ENCODE peak calls at places on chromosomes 16 and 17, in four cellular contexts. S, G, X and V are unnamed samples.

GRCh38 chr17:32523827-32524552 is 37.2 kb downstream of the CDK5R1 start:
- DNase-seq in S (no peak), G (no peak), X (no peak), V (no peak)

GRCh38 chr16:59324462-59324861 is 590.3 kb upstream of the GOT2 start:
- DNase-seq in S (no peak), G (peak; percentile 80), X (no peak), V (no peak)

GRCh38 chr17:49616086-49616485 is 40.4 kb downstream of the NXPH3 start:
- DNase-seq in S (no peak), G (peak; percentile 31), X (no peak), V (no peak)

GRCh38 chr17:27413295-27413694 is 43.0 kb upstream of the KSR1 start:
- DNase-seq in S (no peak), G (no peak), X (no peak), V (no peak)

GRCh38 chr17:80029235-80029974 is 6.3 kb downstream of the TBC1D16 start:
- DNase-seq in S (peak; percentile 91), G (no peak), X (no peak), V (peak; percentile 80)

GRCh38 chr17:7221281-7222092 is 1.7 kb downstream of the ACADVL start:
- DNase-seq in S (no peak), G (no peak), X (no peak), V (no peak)

GRCh38 chr16:46688657-46689491 is at the start of gene VPS35:
- DNase-seq in S (peak; percentile 100), G (peak; percentile 99), X (peak; percentile 98), V (peak; percentile 99)

GRCh38 chr16:69187387-69187890 is 475 bp downstream of the SNTB2 start:
- DNase-seq in S (peak; percentile 70), G (peak; percentile 43), X (peak; percentile 33), V (peak; percentile 57)

GRCh38 chr17:378068-378467 is 25.5 kb upstream of the RPH3AL start:
- DNase-seq in S (no peak), G (no peak), X (no peak), V (no peak)

GRCh38 chr17:74380086-74380958 is 13.0 kb downstream of the GPR142 start:
- DNase-seq in S (no peak), G (peak; percentile 44), X (peak; percentile 51), V (no peak)

GRCh38 chr17:74385201-74385600 is 17.9 kb downstream of the GPR142 start:
- DNase-seq in S (no peak), G (no peak), X (no peak), V (no peak)

GRCh38 chr17:74379495-74380085 is 12.3 kb downstream of the GPR142 start:
- DNase-seq in S (peak; percentile 95), G (peak; percentile 85), X (peak; percentile 90), V (peak; percentile 98)

GRCh38 chr17:74383140-74383539 is 15.8 kb downstream of the GPR142 start:
- DNase-seq in S (no peak), G (no peak), X (no peak), V (no peak)

GRCh38 chr17:74380959-74381808 is 13.9 kb downstream of the GPR142 start:
- DNase-seq in S (no peak), G (no peak), X (no peak), V (no peak)
- H3K4me3 ChIP-seq in S (no peak overlapping the region), G (no peak overlapping the region), X (no peak overlapping the region), V (no peak overlapping the region)

DNA sequence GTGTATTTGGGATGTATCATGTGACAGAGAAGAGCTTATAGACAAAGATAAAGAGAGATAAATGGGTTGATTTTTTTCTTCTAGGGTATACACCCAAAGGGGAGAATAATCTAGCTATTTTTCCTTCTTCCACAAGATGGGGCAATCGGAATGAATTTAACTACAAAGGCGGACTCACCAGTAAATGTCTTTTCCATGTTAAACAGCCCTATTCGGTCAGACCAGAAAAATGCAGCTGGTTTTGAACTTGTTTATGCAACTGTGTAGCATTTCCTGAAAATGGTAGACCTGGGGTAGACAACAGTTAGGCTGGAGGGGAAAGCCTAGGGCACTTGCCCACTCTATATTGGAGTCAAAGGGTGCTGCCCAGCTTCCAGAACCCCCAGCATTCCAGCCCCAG is 477.1 kb downstream of the TOX3 start:
- DNase-seq in S (no peak), G (peak; percentile 22), X (no peak), V (no peak)
- H3K27ac ChIP-seq in S (no peak overlapping the region), G (no peak overlapping the region), X (no peak overlapping the region), V (no peak overlapping the region)

GRCh38 chr17:69535022-69535570 is 120.6 kb downstream of the MAP2K6 start:
- DNase-seq in S (no peak), G (no peak), X (no peak), V (no peak)

GRCh38 chr17:69539274-69539673 is 124.8 kb downstream of the MAP2K6 start:
- DNase-seq in S (no peak), G (no peak), X (no peak), V (no peak)

GRCh38 chr17:69538795-69539194 is 124.3 kb downstream of the MAP2K6 start:
- DNase-seq in S (no peak), G (no peak), X (no peak), V (no peak)

GRCh38 chr17:69534235-69534621 is 119.7 kb downstream of the MAP2K6 start:
- DNase-seq in S (no peak), G (no peak), X (no peak), V (no peak)

GRCh38 chr17:69533481-69534234 is 119.2 kb downstream of the MAP2K6 start:
- DNase-seq in S (no peak), G (no peak), X (no peak), V (no peak)
- H3K4me1 ChIP-seq in S (no peaks in the 10 kb centered on the region), G (no peaks in the 10 kb centered on the region), X (no peaks in the 10 kb centered on the region), V (no peaks in the 10 kb centered on the region)

GRCh38 chr16:56421976-56422669 is 3.2 kb downstream of the AMFR start:
- DNase-seq in S (no peak), G (no peak), X (no peak), V (no peak)

GRCh38 chr16:56421313-56421712 is 4.0 kb downstream of the AMFR start:
- DNase-seq in S (no peak), G (no peak), X (no peak), V (no peak)

GRCh38 chr16:56420613-56421012 is 4.7 kb downstream of the AMFR start:
- DNase-seq in S (no peak), G (no peak), X (no peak), V (no peak)

GRCh38 chr16:56417138-56417537 is 8.2 kb downstream of the AMFR start:
- DNase-seq in S (no peak), G (no peak), X (no peak), V (no peak)

GRCh38 chr16:56419740-56420548 is 5.4 kb downstream of the AMFR start:
- DNase-seq in S (no peak), G (no peak), X (no peak), V (no peak)
- H3K4me3 ChIP-seq in S (no peak overlapping the region), G (no peak overlapping the region), X (no peak overlapping the region), V (no peak overlapping the region)

GRCh38 chr17:39794249-39794970 is 56.7 kb downstream of the GRB7 start:
- DNase-seq in S (no peak), G (no peak), X (no peak), V (no peak)
- H3K27ac ChIP-seq in S (no peak overlapping the region), G (no peak overlapping the region), X (no peak overlapping the region), V (no peak overlapping the region)

DNA sequence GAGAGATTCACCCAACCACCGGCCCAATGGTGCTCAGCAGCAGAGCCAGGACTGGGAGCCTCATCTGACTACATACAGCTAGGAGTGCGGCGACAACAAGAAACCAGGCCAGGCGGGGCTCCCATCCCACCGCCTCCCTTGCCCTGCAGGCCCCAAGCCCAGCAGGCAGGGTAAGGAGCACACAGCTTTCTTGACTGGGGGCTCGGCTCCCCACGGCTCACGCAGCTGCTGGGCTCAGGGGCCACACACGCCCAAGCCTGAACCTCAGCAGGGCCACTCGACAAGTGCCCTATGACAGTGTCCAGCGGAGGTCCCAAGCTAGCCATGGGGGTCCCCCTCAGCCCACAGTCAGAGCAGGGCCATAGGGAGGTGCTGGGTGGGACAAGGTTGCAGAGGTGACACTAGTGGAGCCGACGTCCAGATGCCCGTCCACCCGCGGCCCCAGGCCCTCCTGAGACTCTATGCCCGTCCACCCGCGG is 13.7 kb downstream of the PIEZO1 start:
- DNase-seq in S (no peak), G (no peak), X (no peak), V (no peak)
- H3K4me1 ChIP-seq in S (no peaks in the 10 kb centered on the region), G (peaks cover 56% of the 10 kb centered on the region), X (peaks cover 84% of the 10 kb centered on the region), V (peaks cover 62% of the 10 kb centered on the region)

DNA sequence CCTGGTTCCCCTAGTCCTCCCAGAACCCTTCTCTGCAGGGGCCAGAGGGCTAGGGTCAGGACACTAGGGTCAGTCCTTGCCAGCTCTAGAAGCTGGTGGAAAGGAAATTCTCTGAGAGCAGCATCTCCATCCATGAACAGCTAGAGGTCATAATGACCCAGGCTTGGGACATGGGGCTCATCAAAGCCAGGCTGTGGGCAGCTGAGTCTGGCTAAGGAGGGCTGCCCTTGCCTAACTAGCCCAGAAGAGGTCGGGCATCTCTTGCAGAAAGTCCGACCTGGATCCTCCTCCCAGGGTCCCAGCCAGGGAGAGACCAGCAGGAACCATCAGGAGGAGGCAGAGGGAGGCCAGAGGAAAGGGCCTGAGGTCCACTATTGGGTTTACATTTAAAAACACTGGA is 4.3 kb downstream of the MPO start:
- DNase-seq in S (no peak), G (no peak), X (no peak), V (no peak)
- H3K4me3 ChIP-seq in S (no peak overlapping the region), G (no peak overlapping the region), X (no peak overlapping the region), V (no peak overlapping the region)